ENCODE peak calls at places on chromosomes 16 and 17, in six cellular contexts. V is IMR-90, P is AG04449, Q is lower leg skin, K is PC-3, N is uterus. B is an unnamed sample.

GRCh38 chr16:78129349-78129748 is 29.9 kb downstream of the WWOX start:
- DNase-seq in V (no peak), P (no peak), Q (no peak), K (no peak), N (no peak), B (no peak)

GRCh38 chr16:80197790-80198201 is 343.0 kb upstream of the DYNLRB2 start:
- DNase-seq in V (peak), P (peak), Q (peak), K (peak), N (no peak), B (no peak)

GRCh38 chr17:66834919-66835454 is at the start of gene CACNG5:
- DNase-seq in V (no peak), P (no peak), Q (no peak), K (no peak), N (no peak), B (peak)

GRCh38 chr16:51201604-51202003 is 50.5 kb upstream of the SALL1 start:
- DNase-seq in V (no peak), P (no peak), Q (no peak), K (no peak), N (no peak), B (no peak)

GRCh38 chr17:56756536-56756935 is 77.2 kb downstream of the C17orf67 start:
- DNase-seq in V (peak), P (peak), Q (no peak), K (peak), N (no peak), B (no peak)

GRCh38 chr16:8375208-8375607 is 215.1 kb downstream of the TMEM114 start:
- DNase-seq in V (no peak), P (no peak), Q (no peak), K (no peak), N (no peak), B (no peak)

GRCh38 chr16:77435240-77435819 is 496 bp upstream of the ADAMTS18 start:
- DNase-seq in V (no peak), P (no peak), Q (no peak), K (no peak), N (no peak), B (no peak)

GRCh38 chr17:27207073-27207511 is 86.8 kb upstream of the WSB1 start:
- DNase-seq in V (peak), P (peak), Q (no peak), K (peak), N (no peak), B (no peak)

DNA sequence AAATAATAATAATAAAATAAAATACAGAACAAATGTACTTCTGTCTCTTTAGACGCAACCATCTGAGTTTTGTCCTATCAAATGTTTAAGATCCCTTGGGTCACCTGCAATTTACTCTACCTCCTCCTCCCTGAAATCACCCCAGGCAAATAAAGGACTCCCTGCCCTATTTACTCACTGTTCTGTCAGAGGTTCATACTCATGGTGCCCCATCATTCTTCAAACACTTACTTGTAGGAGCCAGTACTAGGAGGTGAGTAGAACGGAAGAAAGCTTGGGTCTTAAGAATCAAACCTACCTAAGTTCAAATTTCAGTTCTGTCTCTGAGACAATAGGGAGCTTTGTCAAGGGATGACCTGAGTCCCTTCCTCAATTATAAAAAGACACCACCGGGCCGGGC is 3.8 kb downstream of the TBC1D10B start:
- DNase-seq in V (no peak), P (no peak), Q (no peak), K (peak), N (no peak), B (no peak)
- H3K4me3 ChIP-seq in V (no peak), P (no peak), Q (no peak), K (peak), N (no peak), B (no peak)

GRCh38 chr16:10918294-10919002 is 23.8 kb downstream of the DEXI start:
- DNase-seq in V (peak), P (peak), Q (peak), K (peak), N (peak), B (peak)
- TF ChIP-seq CTCF in V (peak), P (peak), Q (no peak), K (peak), N (peak), B (peak)

GRCh38 chr16:85055503-85056210 is 28.1 kb downstream of the KIAA0513 start:
- DNase-seq in V (peak), P (no peak), Q (peak), K (peak), N (peak), B (peak)
- H3K4me3 ChIP-seq in V (peak), P (peak), Q (no peak), K (peak), N (peak), B (peak)

DNA sequence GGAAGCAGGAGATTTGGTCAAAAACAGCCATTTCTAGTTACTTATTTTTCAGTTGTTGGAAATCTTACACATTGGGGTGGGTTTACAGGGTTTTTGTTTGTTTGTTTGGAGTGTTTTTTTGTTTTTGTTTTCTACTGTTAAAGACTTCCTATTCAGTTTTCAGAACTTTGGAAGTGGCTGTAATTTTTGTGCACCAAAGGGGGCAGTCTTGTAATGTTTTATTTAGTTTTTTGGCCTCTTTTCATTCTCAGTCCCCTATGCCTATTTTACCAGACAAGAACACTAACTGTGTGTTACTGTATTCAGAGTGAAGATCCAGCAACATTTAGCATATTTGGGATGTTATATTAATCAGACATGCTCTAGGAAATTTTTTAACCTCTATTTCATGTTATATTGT is 20.6 kb downstream of the TPPP3 start:
- DNase-seq in V (peak), P (no peak), Q (no peak), K (peak), N (no peak), B (peak)
- TF ChIP-seq CTCF in V (peak), P (no peak), Q (no peak), K (peak), N (peak), B (peak)

GRCh38 chr16:69861276-69862030 is 89.7 kb upstream of the CLEC18A start:
- DNase-seq in V (peak), P (peak), Q (peak), K (no peak), N (peak), B (no peak)
- H3K4me3 ChIP-seq in V (no peak), P (no peak), Q (no peak), K (no peak), N (no peak), B (no peak)

GRCh38 chr16:17591655-17592405 is 121.1 kb upstream of the XYLT1 start:
- DNase-seq in V (no peak), P (no peak), Q (no peak), K (no peak), N (no peak), B (no peak)
- TF ChIP-seq CTCF in V (no peak), P (no peak), Q (no peak), K (no peak), N (no peak), B (no peak)

GRCh38 chr17:38572665-38573365 is 32.9 kb downstream of the SRCIN1 start:
- DNase-seq in V (no peak), P (no peak), Q (no peak), K (peak), N (no peak), B (no peak)

GRCh38 chr17:38572292-38572664 is 33.5 kb downstream of the SRCIN1 start:
- DNase-seq in V (no peak), P (no peak), Q (no peak), K (no peak), N (no peak), B (no peak)

GRCh38 chr17:38574712-38575111 is 31.0 kb downstream of the SRCIN1 start:
- DNase-seq in V (no peak), P (no peak), Q (no peak), K (no peak), N (no peak), B (no peak)

GRCh38 chr17:38569701-38570512 is 35.8 kb downstream of the SRCIN1 start:
- DNase-seq in V (no peak), P (no peak), Q (no peak), K (no peak), N (no peak), B (no peak)

GRCh38 chr17:38571833-38572274 is 33.9 kb downstream of the SRCIN1 start:
- DNase-seq in V (no peak), P (no peak), Q (no peak), K (no peak), N (no peak), B (no peak)
- H3K4me3 ChIP-seq in V (no peak), P (no peak), Q (no peak), K (no peak), N (no peak), B (no peak)

GRCh38 chr17:20095366-20096080 is 86.4 kb downstream of the SPECC1 start:
- DNase-seq in V (peak), P (no peak), Q (peak), K (peak), N (peak), B (no peak)
- TF ChIP-seq CTCF in V (peak), P (peak), Q (no peak), K (peak), N (peak), B (no peak)

GRCh38 chr16:85200471-85201278 is 88.4 kb upstream of the CIBAR2 start:
- DNase-seq in V (no peak), P (no peak), Q (no peak), K (no peak), N (no peak), B (peak)

GRCh38 chr16:85197611-85198566 is 85.6 kb upstream of the CIBAR2 start:
- DNase-seq in V (no peak), P (no peak), Q (no peak), K (no peak), N (no peak), B (no peak)

GRCh38 chr16:85196976-85197375 is 84.7 kb upstream of the CIBAR2 start:
- DNase-seq in V (no peak), P (no peak), Q (no peak), K (no peak), N (no peak), B (no peak)

GRCh38 chr16:85199880-85200279 is 87.6 kb upstream of the CIBAR2 start:
- DNase-seq in V (no peak), P (no peak), Q (no peak), K (no peak), N (no peak), B (no peak)

GRCh38 chr16:85199069-85199725 is 86.9 kb upstream of the CIBAR2 start:
- DNase-seq in V (no peak), P (no peak), Q (no peak), K (no peak), N (no peak), B (no peak)
- H3K4me3 ChIP-seq in V (no peak), P (no peak), Q (no peak), K (no peak), N (no peak), B (no peak)